ENCODE peak calls at places on chromosomes 5 and 9, in four cellular contexts. M is IMR-90, P is H9, K is H1. Z is an unnamed sample.

GRCh38 chr5:94793113-94793815 is 174.8 kb downstream of the SLF1 start:
- DNase-seq in M (peak; percentile 92), P (no peak), K (no peak), Z (no peak)

GRCh38 chr5:61417345-61417744 is 85.3 kb downstream of the ZSWIM6 start:
- DNase-seq in M (no peak), P (no peak), K (no peak), Z (no peak)

GRCh38 chr9:33728613-33729012 is 66.7 kb upstream of the PRSS3 start:
- DNase-seq in M (no peak), P (no peak), K (no peak), Z (no peak)

GRCh38 chr5:80399553-80400239 is 8.2 kb upstream of the ZFYVE16 start:
- DNase-seq in M (peak; percentile 73), P (no peak), K (no peak), Z (no peak)

GRCh38 chr9:109179801-109180523 is 12.9 kb upstream of the FRRS1L start:
- DNase-seq in M (no peak), P (no peak), K (no peak), Z (no peak)

GRCh38 chr5:103461223-103461622 is 101.4 kb downstream of the NUDT12 start:
- DNase-seq in M (peak; percentile 64), P (no peak), K (no peak), Z (no peak)

GRCh38 chr9:126500600-126501382 is 112.9 kb upstream of the LMX1B start:
- DNase-seq in M (peak; percentile 70), P (peak; percentile 95), K (peak; percentile 82), Z (peak; percentile 93)

GRCh38 chr5:62347928-62348327 is 41.9 kb downstream of the KIF2A start:
- DNase-seq in M (no peak), P (no peak), K (no peak), Z (no peak)

GRCh38 chr5:136458481-136458880 is 93.1 kb upstream of the TRPC7 start:
- DNase-seq in M (no peak), P (no peak), K (no peak), Z (no peak)

GRCh38 chr5:149799119-149799623 is 69.1 kb downstream of the PPARGC1B start:
- DNase-seq in M (peak; percentile 90), P (no peak), K (no peak), Z (no peak)

GRCh38 chr5:150053695-150054392 is 32.5 kb downstream of the CSF1R start:
- DNase-seq in M (no peak), P (no peak), K (no peak), Z (no peak)

GRCh38 chr9:35606138-35606504 is 1.1 kb downstream of the TESK1 start:
- DNase-seq in M (no peak), P (no peak), K (no peak), Z (no peak)

GRCh38 chr5:158807947-158808346 is 291.8 kb downstream of the EBF1 start:
- DNase-seq in M (no peak), P (no peak), K (no peak), Z (no peak)

GRCh38 chr5:135342227-135342859 is 56.7 kb downstream of the MACROH2A1 start:
- DNase-seq in M (no peak), P (no peak), K (no peak), Z (no peak)

GRCh38 chr9:114061830-114062474 is 16.1 kb downstream of the AMBP start:
- DNase-seq in M (no peak), P (peak; percentile 16), K (no peak), Z (no peak)

GRCh38 chr5:129116797-129117196 is 22.2 kb downstream of the ISOC1 start:
- DNase-seq in M (no peak), P (no peak), K (no peak), Z (no peak)
- H4K5ac ChIP-seq in M (no peak overlapping the region), P (no peak overlapping the region), K (no peak overlapping the region), Z (no peak overlapping the region)

GRCh38 chr5:178232124-178232919 is at the start of gene PHYKPL:
- DNase-seq in M (peak; percentile 58), P (peak; percentile 78), K (no peak), Z (peak; percentile 72)

GRCh38 chr5:178229861-178230260 is 2.7 kb downstream of the PHYKPL start:
- DNase-seq in M (no peak), P (no peak), K (no peak), Z (no peak)

GRCh38 chr5:178232920-178233429 is 373 bp upstream of the PHYKPL start:
- DNase-seq in M (no peak), P (no peak), K (no peak), Z (no peak)

GRCh38 chr5:178231736-178232123 is 872 bp downstream of the PHYKPL start:
- DNase-seq in M (no peak), P (no peak), K (no peak), Z (no peak)

GRCh38 chr5:178230879-178231735 is 1.5 kb downstream of the PHYKPL start:
- DNase-seq in M (peak; percentile 51), P (no peak), K (no peak), Z (no peak)
- H4K8ac ChIP-seq in M (peak overlapping the region; percentile 77), P (no peak overlapping the region), K (peak overlapping the region; percentile 88), Z (no peak overlapping the region)

DNA sequence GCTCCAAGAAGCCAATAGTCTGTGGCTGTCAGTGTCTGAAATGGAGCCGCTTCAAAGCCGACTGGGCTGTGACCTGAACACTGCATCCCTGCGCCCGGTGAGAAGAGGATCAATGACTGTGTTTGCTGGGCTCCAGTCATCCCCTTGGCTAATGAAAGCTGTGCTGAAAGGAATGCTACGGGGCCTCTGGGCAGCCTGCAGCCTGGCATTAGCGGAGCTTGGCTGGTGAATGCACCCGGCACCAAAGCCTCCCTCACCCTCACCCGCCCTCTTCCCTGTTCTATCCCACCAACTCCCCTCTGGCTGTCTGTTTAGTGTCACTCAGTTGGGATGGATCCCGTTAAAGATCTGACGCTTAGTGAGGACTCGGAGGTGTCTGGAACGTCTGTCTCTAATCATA is 355.3 kb downstream of the BNC2 start:
- DNase-seq in M (peak; percentile 25), P (peak; percentile 46), K (no peak), Z (peak; percentile 58)
- H2AK5ac ChIP-seq in M (peak overlapping the region; percentile 91), P (peak overlapping the region; percentile 89), K (peak overlapping the region; percentile 56), Z (no peak overlapping the region)

GRCh38 chr9:86641970-86642369 is 287.8 kb upstream of the TUT7 start:
- DNase-seq in M (no peak), P (no peak), K (no peak), Z (no peak)

GRCh38 chr9:86639287-86639686 is 285.1 kb upstream of the TUT7 start:
- DNase-seq in M (no peak), P (no peak), K (no peak), Z (no peak)

GRCh38 chr9:86637515-86637914 is 283.3 kb upstream of the TUT7 start:
- DNase-seq in M (peak; percentile 39), P (peak; percentile 83), K (peak; percentile 47), Z (peak; percentile 79)

GRCh38 chr9:86638109-86638508 is 283.9 kb upstream of the TUT7 start:
- DNase-seq in M (no peak), P (no peak), K (no peak), Z (peak; percentile 36)

GRCh38 chr9:86639899-86640379 is 285.7 kb upstream of the TUT7 start:
- DNase-seq in M (no peak), P (no peak), K (no peak), Z (peak; percentile 29)
- H4K5ac ChIP-seq in M (no peak overlapping the region), P (no peak overlapping the region), K (no peak overlapping the region), Z (no peak overlapping the region)